ENCODE peak calls at places on chromosomes 12 and 14, in six cellular contexts. A, K, M, B, Q and J are unnamed samples.

GRCh38 chr12:108240027-108240785 is 98.9 kb downstream of the CMKLR1 start:
- DNase-seq in A (no peak), K (no peak), M (no peak), B (no peak), Q (no peak), J (no peak)

GRCh38 chr14:23364604-23365352 is at the start of gene EFS:
- DNase-seq in A (no peak), K (no peak), M (no peak), B (peak; percentile 9), Q (no peak), J (no peak)

GRCh38 chr14:76395161-76395560 is 19.2 kb downstream of the ESRRB start:
- DNase-seq in A (no peak), K (no peak), M (no peak), B (no peak), Q (no peak), J (no peak)

GRCh38 chr12:19938031-19938430 is 430.3 kb upstream of the PDE3A start:
- DNase-seq in A (no peak), K (no peak), M (no peak), B (no peak), Q (no peak), J (no peak)

GRCh38 chr12:118359541-118359915 is 13.2 kb downstream of the TAOK3 start:
- DNase-seq in A (no peak), K (no peak), M (no peak), B (no peak), Q (peak; percentile 38), J (no peak)

GRCh38 chr14:61940669-61941420 is 178.6 kb downstream of the SNAPC1 start:
- DNase-seq in A (no peak), K (no peak), M (no peak), B (no peak), Q (no peak), J (no peak)

GRCh38 chr14:92962031-92962830 is 39.3 kb downstream of the CHGA start:
- DNase-seq in A (no peak), K (no peak), M (no peak), B (no peak), Q (no peak), J (no peak)

GRCh38 chr12:43836455-43836989 is 641 bp downstream of the TMEM117 start:
- DNase-seq in A (no peak), K (no peak), M (no peak), B (peak; percentile 41), Q (no peak), J (no peak)

GRCh38 chr12:52607314-52607713 is 6.1 kb upstream of the KRT72 start:
- DNase-seq in A (no peak), K (no peak), M (no peak), B (no peak), Q (no peak), J (no peak)

GRCh38 chr12:118053071-118053985 is 7.7 kb downstream of the WSB2 start:
- DNase-seq in A (no peak), K (no peak), M (no peak), B (no peak), Q (no peak), J (no peak)

GRCh38 chr14:65371784-65372183 is 40.7 kb upstream of the FUT8 start:
- DNase-seq in A (no peak), K (no peak), M (no peak), B (no peak), Q (no peak), J (no peak)

GRCh38 chr12:113512568-113512967 is 40.9 kb upstream of the LHX5 start:
- DNase-seq in A (no peak), K (no peak), M (no peak), B (no peak), Q (no peak), J (no peak)

GRCh38 chr12:42935756-42936155 is 346.2 kb upstream of the PRICKLE1 start:
- DNase-seq in A (no peak), K (no peak), M (no peak), B (no peak), Q (no peak), J (no peak)